ENCODE peak calls at places on chromosomes 11 and 22, in six cellular contexts. M, U, A, O, K and J are unnamed samples.

GRCh38 chr22:20221421-20222340 is 46.4 kb downstream of the RTN4R start:
- DNase-seq in M (no peak), U (no peak), A (no peak), O (no peak), K (no peak), J (no peak)

GRCh38 chr11:121626507-121626875 is 173.7 kb upstream of the SORL1-AS1 start:
- DNase-seq in M (no peak), U (no peak), A (no peak), O (no peak), K (no peak), J (no peak)

GRCh38 chr22:43326342-43326825 is 16.8 kb downstream of the SCUBE1 start:
- DNase-seq in M (no peak), U (no peak), A (peak; percentile 92), O (no peak), K (no peak), J (no peak)

GRCh38 chr22:36298601-36299000 is 45.7 kb downstream of the APOL1 start:
- DNase-seq in M (no peak), U (no peak), A (no peak), O (no peak), K (no peak), J (no peak)

GRCh38 chr11:10540915-10541591 is at the start of gene RNF141:
- DNase-seq in M (peak; percentile 87), U (peak; percentile 92), A (peak; percentile 98), O (peak; percentile 98), K (peak; percentile 97), J (peak; percentile 97)

GRCh38 chr11:47786373-47786772 is 19.2 kb upstream of the FNBP4 start:
- DNase-seq in M (peak; percentile 50), U (no peak), A (no peak), O (no peak), K (peak; percentile 86), J (no peak)

GRCh38 chr11:92295175-92296137 is 70.8 kb downstream of the FAT3 start:
- DNase-seq in M (peak; percentile 33), U (no peak), A (no peak), O (no peak), K (no peak), J (no peak)

GRCh38 chr11:19873730-19874129 is 161.1 kb downstream of the NAV2 start:
- DNase-seq in M (no peak), U (no peak), A (peak; percentile 54), O (no peak), K (peak; percentile 45), J (no peak)

GRCh38 chr11:34439521-34440258 is 956 bp downstream of the CAT start:
- DNase-seq in M (no peak), U (no peak), A (no peak), O (no peak), K (no peak), J (no peak)

GRCh38 chr22:27941143-27941542 is 22.1 kb upstream of the PITPNB start:
- DNase-seq in M (no peak), U (no peak), A (no peak), O (no peak), K (no peak), J (no peak)

GRCh38 chr11:5277807-5278206 is 8.1 kb upstream of the HBE1 start:
- DNase-seq in M (no peak), U (no peak), A (no peak), O (no peak), K (no peak), J (no peak)

GRCh38 chr11:67118059-67118766 is 850 bp upstream of the KDM2A start:
- DNase-seq in M (no peak), U (peak; percentile 50), A (no peak), O (peak; percentile 89), K (no peak), J (peak; percentile 76)

GRCh38 chr11:118046964-118047700 is 29.7 kb upstream of the TMPRSS4 start:
- DNase-seq in M (no peak), U (no peak), A (no peak), O (no peak), K (no peak), J (no peak)

GRCh38 chr22:24099661-24100060 is 81.6 kb upstream of the SUSD2 start:
- DNase-seq in M (no peak), U (no peak), A (no peak), O (peak; percentile 48), K (no peak), J (peak; percentile 52)

GRCh38 chr11:16610213-16610737 is 128.2 kb upstream of the C11orf58 start:
- DNase-seq in M (no peak), U (no peak), A (peak; percentile 15), O (no peak), K (no peak), J (no peak)

GRCh38 chr22:42335839-42336378 is 65.5 kb upstream of the TCF20 start:
- DNase-seq in M (no peak), U (no peak), A (no peak), O (no peak), K (no peak), J (no peak)

GRCh38 chr11:26219506-26220117 is 112.3 kb upstream of the ANO3 start:
- DNase-seq in M (peak; percentile 54), U (no peak), A (no peak), O (no peak), K (no peak), J (no peak)

GRCh38 chr11:112004389-112004788 is 20.8 kb upstream of the DLAT start:
- DNase-seq in M (no peak), U (peak; percentile 41), A (no peak), O (no peak), K (no peak), J (no peak)

GRCh38 chr11:80024119-80024518 is 583.3 kb upstream of the TENM4 start:
- DNase-seq in M (no peak), U (no peak), A (no peak), O (no peak), K (no peak), J (no peak)

GRCh38 chr11:134913999-134914590 is 502.1 kb upstream of the B3GAT1 start:
- DNase-seq in M (no peak), U (no peak), A (no peak), O (no peak), K (no peak), J (no peak)

GRCh38 chr11:134916829-134917228 is 504.8 kb upstream of the B3GAT1 start:
- DNase-seq in M (no peak), U (no peak), A (no peak), O (no peak), K (no peak), J (no peak)

GRCh38 chr11:134916421-134916820 is 504.4 kb upstream of the B3GAT1 start:
- DNase-seq in M (no peak), U (no peak), A (no peak), O (no peak), K (no peak), J (no peak)

GRCh38 chr11:134915881-134916280 is 503.8 kb upstream of the B3GAT1 start:
- DNase-seq in M (no peak), U (no peak), A (no peak), O (no peak), K (no peak), J (no peak)

DNA sequence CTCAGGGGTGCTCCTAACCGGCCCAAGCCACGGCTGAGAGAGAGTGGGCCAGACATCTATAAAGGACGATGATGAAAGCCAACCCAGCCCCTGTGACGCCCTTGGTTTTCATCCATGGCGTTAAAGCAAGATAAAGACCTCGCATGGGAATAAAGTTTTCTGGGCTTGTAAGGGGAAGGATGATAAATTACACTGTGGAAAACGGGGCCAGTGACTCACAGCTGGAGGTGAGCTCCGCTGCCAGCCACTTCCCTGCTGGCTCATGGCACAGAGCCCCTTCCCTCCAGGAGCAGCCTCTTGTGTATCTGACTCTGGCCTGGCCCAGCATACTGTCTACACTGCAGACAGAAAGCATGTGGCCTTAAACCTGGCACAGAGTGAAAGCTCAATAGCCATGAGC is 503.2 kb upstream of the B3GAT1 start:
- DNase-seq in M (no peak), U (no peak), A (no peak), O (no peak), K (no peak), J (peak; percentile 59)
- H3K4me3 ChIP-seq in M (no peak overlapping the region), U (no peak overlapping the region), A (no peak overlapping the region), O (no peak overlapping the region), K (no peak overlapping the region), J (no peak overlapping the region)

GRCh38 chr11:62146476-62147200 is 22.8 kb downstream of the INCENP start:
- DNase-seq in M (no peak), U (peak; percentile 1), A (no peak), O (no peak), K (no peak), J (peak; percentile 49)

GRCh38 chr11:62148271-62148980 is 24.6 kb downstream of the INCENP start:
- DNase-seq in M (no peak), U (no peak), A (no peak), O (no peak), K (no peak), J (no peak)

GRCh38 chr11:62149986-62150886 is 26.4 kb downstream of the INCENP start:
- DNase-seq in M (no peak), U (no peak), A (no peak), O (no peak), K (no peak), J (peak; percentile 35)

GRCh38 chr11:62145261-62145871 is 21.6 kb downstream of the INCENP start:
- DNase-seq in M (no peak), U (no peak), A (no peak), O (no peak), K (no peak), J (peak; percentile 48)

GRCh38 chr11:62147545-62147944 is 23.7 kb downstream of the INCENP start:
- DNase-seq in M (no peak), U (no peak), A (peak; percentile 15), O (no peak), K (no peak), J (no peak)
- TF ChIP-seq CTCF in M (no peak), U (no peak), A (no peak), O (no peak), K (no peak), J (no peak)

GRCh38 chr22:50317674-50318073 is 9.1 kb downstream of the DENND6B start:
- DNase-seq in M (no peak), U (no peak), A (no peak), O (peak; percentile 50), K (no peak), J (no peak)

GRCh38 chr22:50316114-50317065 is 8.9 kb upstream of the PLXNB2 start:
- DNase-seq in M (no peak), U (no peak), A (no peak), O (peak; percentile 71), K (no peak), J (no peak)

GRCh38 chr22:50315289-50316113 is 8.1 kb upstream of the PLXNB2 start:
- DNase-seq in M (no peak), U (no peak), A (no peak), O (peak; percentile 59), K (no peak), J (no peak)

GRCh38 chr22:50318356-50318697 is 8.5 kb downstream of the DENND6B start:
- DNase-seq in M (no peak), U (no peak), A (no peak), O (no peak), K (no peak), J (no peak)

GRCh38 chr22:50317178-50317577 is 9.6 kb downstream of the DENND6B start:
- DNase-seq in M (no peak), U (no peak), A (no peak), O (peak; percentile 61), K (no peak), J (no peak)
- H3K4me1 ChIP-seq in M (no peaks in the 10 kb centered on the region), U (peaks cover 4% of the 10 kb centered on the region), A (no peaks in the 10 kb centered on the region), O (no peaks in the 10 kb centered on the region), K (peaks cover 10% of the 10 kb centered on the region), J (no peaks in the 10 kb centered on the region)

GRCh38 chr22:22410677-22411076 is 97.9 kb downstream of the ZNF280B start:
- DNase-seq in M (no peak), U (no peak), A (no peak), O (no peak), K (no peak), J (no peak)
- H3K4me3 ChIP-seq in M (no peak overlapping the region), U (no peak overlapping the region), A (no peak overlapping the region), O (no peak overlapping the region), K (no peak overlapping the region), J (no peak overlapping the region)